ENCODE peak calls at places on chromosomes 11 and 22, in four cellular contexts. L is transverse colon, U is endothelial cell of umbilical vein, X is esophagus muscularis mucosa. R is an unnamed sample. For H3K36me3, the result is how much of the 10 kb centered on the place peaks cover.

GRCh38 chr11:12163181-12163841 is 52.9 kb downstream of the MICAL2 start:
- DNase-seq in X (no peak), L (peak), U (peak), R (no peak)

GRCh38 chr11:48099916-48100446 is 116.6 kb upstream of the OR4B1 start:
- DNase-seq in L (no peak), X (peak), U (no peak), R (no peak)

GRCh38 chr22:42321908-42322561 is 51.6 kb upstream of the TCF20 start:
- DNase-seq in L (peak), U (no peak), X (no peak), R (peak)

GRCh38 chr11:6705905-6706535 is 22.9 kb upstream of the MRPL17 start:
- DNase-seq in X (no peak), L (peak), U (peak), R (peak)

GRCh38 chr11:45798793-45799441 is 6.0 kb upstream of the SLC35C1 start:
- DNase-seq in X (no peak), U (no peak), L (no peak), R (no peak)

GRCh38 chr22:22745225-22746060 is 101.0 kb downstream of the GGTLC2 start:
- DNase-seq in U (no peak), L (peak), X (peak), R (no peak)

GRCh38 chr11:117595440-117595839 is 201.6 kb downstream of the DSCAML1 start:
- DNase-seq in U (no peak), X (no peak), L (no peak), R (no peak)

GRCh38 chr22:34019190-34019845 is 99.0 kb upstream of the LARGE1 start:
- DNase-seq in U (no peak), X (peak), L (no peak), R (no peak)

GRCh38 chr11:122690801-122691649 is 35.5 kb downstream of the UBASH3B start:
- DNase-seq in U (peak), L (no peak), X (no peak), R (no peak)

GRCh38 chr11:48154162-48154561 is 62.4 kb upstream of the OR4B1 start:
- DNase-seq in U (peak), L (no peak), X (no peak), R (no peak)

GRCh38 chr22:43060213-43060612 is 29.0 kb downstream of the TTLL1 start:
- DNase-seq in L (peak), X (no peak), U (peak), R (no peak)

GRCh38 chr11:38160433-38160832 is 1562.4 kb upstream of the RAG2 start:
- DNase-seq in X (no peak), L (no peak), U (no peak), R (no peak)

GRCh38 chr11:99370557-99371200 is 349.9 kb downstream of the CNTN5 start:
- DNase-seq in U (no peak), L (no peak), X (no peak), R (peak)

GRCh38 chr11:46826310-46827044 is 19.6 kb downstream of the CKAP5 start:
- DNase-seq in U (peak), X (peak), L (peak), R (no peak)

GRCh38 chr22:19942071-19942885 is 660 bp upstream of the TXNRD2 start:
- DNase-seq in L (no peak), X (no peak), U (peak), R (no peak)

GRCh38 chr11:73236205-73236765 is 18.2 kb downstream of the P2RY2 start:
- DNase-seq in U (no peak), L (no peak), X (no peak), R (no peak)

GRCh38 chr22:46536559-46537220 is 730 bp downstream of the CELSR1 start:
- DNase-seq in X (no peak), L (no peak), U (no peak), R (no peak)

GRCh38 chr11:8917157-8917820 is 6.3 kb downstream of the AKIP1 start:
- DNase-seq in L (no peak), U (peak), X (no peak), R (no peak)

GRCh38 chr11:96483550-96483949 is 93.7 kb downstream of the JRKL start:
- DNase-seq in U (no peak), L (no peak), X (no peak), R (no peak)

GRCh38 chr22:17754233-17754925 is 19.9 kb downstream of the BID start:
- DNase-seq in X (no peak), L (no peak), U (no peak), R (no peak)

GRCh38 chr11:119284344-119285157 is 32.4 kb downstream of the MCAM start:
- DNase-seq in U (peak), L (no peak), X (no peak), R (no peak)

GRCh38 chr11:34150494-34151151 is 45.2 kb downstream of the NAT10 start:
- DNase-seq in X (no peak), L (no peak), U (no peak), R (no peak)

GRCh38 chr22:27799334-27800249 is 2.0 kb downstream of the MN1 start:
- DNase-seq in L (no peak), X (no peak), U (no peak), R (no peak)

GRCh38 chr11:61480936-61481335 is 27.6 kb upstream of the LRRC10B start:
- DNase-seq in X (no peak), U (no peak), L (peak), R (no peak)

GRCh38 chr11:118912742-118913410 is 12.8 kb downstream of the BCL9L start:
- DNase-seq in L (peak), U (peak), X (no peak), R (no peak)

GRCh38 chr11:69546735-69547370 is 65.4 kb downstream of the LINC01488 start:
- DNase-seq in L (no peak), X (no peak), U (no peak), R (no peak)

GRCh38 chr11:80843266-80843974 is 1402.6 kb upstream of the TENM4 start:
- DNase-seq in U (no peak), X (no peak), L (no peak), R (no peak)

GRCh38 chr22:18096823-18097222 is 13.8 kb upstream of the TUBA8 start:
- DNase-seq in X (no peak), U (no peak), L (no peak), R (no peak)

GRCh38 chr11:82775218-82775617 is 41.6 kb upstream of the FAM181B start:
- DNase-seq in L (no peak), X (no peak), U (no peak), R (no peak)

GRCh38 chr22:49201046-49201970 is 626.4 kb downstream of the BRD1 start:
- DNase-seq in U (no peak), L (no peak), X (no peak), R (no peak)

GRCh38 chr11:1261241-1262071 is 38.6 kb downstream of the MUC5B start:
- DNase-seq in L (no peak), U (no peak), X (no peak), R (no peak)

GRCh38 chr11:47913569-47914244 is 65.6 kb upstream of the NUP160 start:
- DNase-seq in X (no peak), U (no peak), L (no peak), R (no peak)

GRCh38 chr11:64933935-64934693 is 1.6 kb downstream of the GPHA2 start:
- DNase-seq in U (no peak), X (no peak), L (no peak), R (no peak)
- H3K36me3 ChIP-seq in U (under half), X (under half), L (under half), R (under half)

GRCh38 chr11:110524227-110524626 is 94.5 kb downstream of the FDX1 start:
- DNase-seq in L (no peak), U (no peak), X (peak), R (no peak)

GRCh38 chr11:110522456-110522855 is 92.7 kb downstream of the FDX1 start:
- DNase-seq in L (no peak), X (no peak), U (no peak), R (peak)

GRCh38 chr11:110514967-110515366 is 85.2 kb downstream of the FDX1 start:
- DNase-seq in U (no peak), X (peak), L (no peak), R (no peak)

GRCh38 chr11:110518809-110519514 is 89.2 kb downstream of the FDX1 start:
- DNase-seq in X (peak), L (no peak), U (no peak), R (no peak)

DNA sequence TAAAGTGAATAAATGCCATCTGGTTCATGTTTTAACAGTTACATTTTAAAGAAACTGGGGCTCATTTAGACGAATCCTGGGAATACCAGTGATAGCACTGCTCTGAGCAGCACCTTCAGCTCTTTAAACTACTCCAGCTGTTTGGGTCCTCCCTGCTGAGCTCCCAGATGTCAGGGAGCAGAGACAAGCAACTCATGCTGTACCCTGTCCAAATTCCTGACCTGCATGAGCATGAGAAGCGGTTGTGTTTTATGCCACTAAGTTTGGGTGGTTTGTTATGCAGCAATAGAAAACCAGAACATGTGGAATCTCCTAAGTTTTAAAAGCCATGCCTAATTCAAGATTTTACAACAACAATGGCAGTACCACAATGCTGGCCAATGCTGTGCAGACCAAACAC is 90.1 kb downstream of the FDX1 start:
- DNase-seq in U (no peak), L (no peak), X (no peak), R (no peak)
- H3K27ac ChIP-seq in U (no peak), L (no peak), X (no peak), R (no peak)

GRCh38 chr11:65719887-65720236 is 736 bp downstream of the RNASEH2C start:
- DNase-seq in L (no peak), X (no peak), U (peak), R (no peak)
- TF ChIP-seq POLR2AphosphoS5 in L (no peak), X (no peak), U (no peak), R (no peak)

DNA sequence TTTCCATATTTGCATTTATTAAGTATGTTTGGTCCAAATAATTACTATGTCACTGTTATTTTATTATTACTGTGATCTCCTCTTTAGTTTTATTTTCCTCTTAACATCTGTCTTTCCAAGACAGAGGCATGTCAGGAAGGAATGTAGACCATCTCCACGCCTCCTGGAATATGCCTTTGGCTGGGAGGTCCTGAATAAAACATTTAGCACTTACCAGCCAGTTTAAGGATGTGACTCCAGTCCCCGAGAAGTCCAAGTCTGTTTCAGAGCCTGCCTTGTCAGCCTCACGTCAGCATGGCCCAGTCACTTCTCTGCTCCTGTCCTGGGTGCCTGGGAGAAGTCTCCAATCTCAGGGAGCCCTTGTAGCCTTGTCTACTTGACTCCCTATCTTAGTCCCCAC is 74.5 kb downstream of the NCAM1 start:
- DNase-seq in U (no peak), X (no peak), L (no peak), R (no peak)
- H3K36me3 ChIP-seq in U (under half), X (under half), L (under half), R (under half)

DNA sequence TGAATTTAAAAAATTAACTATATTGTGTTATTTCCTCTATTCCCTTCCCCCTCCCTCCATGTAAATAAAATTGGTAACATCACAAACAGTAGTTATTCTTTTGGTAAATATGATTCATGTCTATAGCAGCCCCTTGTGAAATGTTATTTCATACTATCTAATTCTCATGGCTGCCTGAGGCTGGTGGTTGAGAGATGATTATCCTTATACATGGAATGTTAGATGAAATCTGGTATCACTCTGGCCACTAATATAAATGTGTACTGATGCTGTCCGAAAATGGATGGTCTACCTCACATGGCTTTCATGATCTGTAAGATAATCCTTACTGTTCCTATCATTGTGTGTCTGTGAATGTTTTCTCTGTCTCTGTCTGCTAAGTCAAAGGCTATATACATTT is 25.0 kb upstream of the EXPH5 start:
- DNase-seq in L (no peak), U (no peak), X (no peak), R (no peak)
- H3K27ac ChIP-seq in L (no peak), U (no peak), X (no peak), R (no peak)

GRCh38 chr22:30809086-30809485 is 114.4 kb downstream of the OSBP2 start:
- DNase-seq in X (no peak), L (no peak), U (no peak), R (no peak)

GRCh38 chr22:30810105-30810504 is 115.4 kb downstream of the OSBP2 start:
- DNase-seq in U (no peak), X (no peak), L (no peak), R (no peak)

GRCh38 chr22:30816413-30816812 is 121.7 kb downstream of the OSBP2 start:
- DNase-seq in L (no peak), U (no peak), X (no peak), R (no peak)

GRCh38 chr22:30813936-30814335 is 119.3 kb downstream of the OSBP2 start:
- DNase-seq in X (no peak), L (no peak), U (no peak), R (no peak)
- TF ChIP-seq POLR2AphosphoS5 in X (no peak), L (no peak), U (no peak), R (no peak)

DNA sequence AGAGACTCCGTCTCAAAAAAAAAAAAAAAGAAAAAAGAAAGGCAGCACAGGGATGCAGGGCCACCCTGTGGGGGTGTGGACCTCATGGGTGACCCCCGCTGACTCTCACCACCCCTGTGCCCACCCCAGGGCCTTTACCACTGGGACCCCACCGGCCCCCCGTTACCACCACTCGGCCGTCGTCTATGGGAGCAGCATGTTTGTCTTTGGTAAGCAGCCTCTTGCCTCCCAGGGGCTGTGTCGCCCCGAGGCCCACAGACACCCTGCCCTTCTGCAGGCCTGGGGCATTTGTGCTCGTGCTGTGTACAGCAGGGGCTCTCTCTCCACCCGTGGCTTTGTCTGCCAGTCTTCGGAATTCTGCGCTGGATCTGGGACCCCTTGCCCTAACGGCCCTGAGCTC is 5.3 kb downstream of the LZTR1 start:
- DNase-seq in U (no peak), L (no peak), X (no peak), R (no peak)
- H3K36me3 ChIP-seq in U (under half), L (under half), X (under half), R (under half)

GRCh38 chr11:126332221-126332711 is 23.2 kb upstream of the ST3GAL4 start:
- DNase-seq in U (peak), X (no peak), L (no peak), R (no peak)
- H3K27ac ChIP-seq in U (no peak), X (no peak), L (no peak), R (no peak)

GRCh38 chr22:41009222-41009948 is 58.2 kb downstream of the RBX1 start:
- DNase-seq in U (no peak), L (no peak), X (no peak), R (no peak)
- TF ChIP-seq POLR2AphosphoS5 in U (no peak), L (no peak), X (no peak), R (no peak)

R was measured in SK-N-MC.